ENCODE peak calls at places on chromosomes 6 and 20, in eight cellular contexts. U, H, F, R, K, I, V and O are unnamed samples.

GRCh38 chr6:157025459-157025858 is 248.3 kb downstream of the ARID1B start:
- DNase-seq in U (no peak), H (no peak), F (no peak), R (no peak), K (no peak), I (no peak), V (no peak), O (no peak)

GRCh38 chr6:115759051-115759450 is 301.6 kb downstream of the FRK start:
- DNase-seq in U (no peak), H (no peak), F (no peak), R (no peak), K (no peak), I (no peak), V (no peak), O (no peak)

GRCh38 chr6:122799140-122799539 is 10.1 kb downstream of the SMPDL3A start:
- DNase-seq in U (no peak), H (no peak), F (no peak), R (no peak), K (no peak), I (no peak), V (no peak), O (no peak)

GRCh38 chr6:111482236-111482958 is 621 bp downstream of the REV3L start:
- DNase-seq in U (peak; percentile 29), H (peak; percentile 50), F (peak; percentile 62), R (peak; percentile 47), K (peak; percentile 33), I (peak; percentile 73), V (peak; percentile 61), O (peak; percentile 58)

GRCh38 chr6:31791324-31792089 is 4.0 kb downstream of the VARS1 start:
- DNase-seq in U (peak; percentile 74), H (peak; percentile 68), F (peak; percentile 78), R (peak; percentile 40), K (peak; percentile 37), I (peak; percentile 86), V (peak; percentile 72), O (peak; percentile 82)

GRCh38 chr6:43674921-43675320 is 12.7 kb downstream of the MRPS18A start:
- DNase-seq in U (no peak), H (no peak), F (no peak), R (no peak), K (no peak), I (no peak), V (no peak), O (no peak)

GRCh38 chr6:118813795-118814194 is 80.2 kb upstream of the ASF1A start:
- DNase-seq in U (no peak), H (no peak), F (no peak), R (no peak), K (peak; percentile 59), I (no peak), V (no peak), O (no peak)

GRCh38 chr20:64255361-64256281 is at the start of gene PCMTD2:
- DNase-seq in U (peak; percentile 76), H (peak; percentile 98), F (peak; percentile 88), R (peak; percentile 87), K (peak; percentile 83), I (peak; percentile 100), V (peak; percentile 82), O (peak; percentile 89)

GRCh38 chr6:80185492-80185891 is 79.0 kb downstream of the BCKDHB start:
- DNase-seq in U (no peak), H (no peak), F (no peak), R (no peak), K (no peak), I (no peak), V (no peak), O (no peak)

GRCh38 chr6:121435444-121436069 is at the start of gene GJA1:
- DNase-seq in U (peak; percentile 42), H (no peak), F (peak; percentile 37), R (no peak), K (peak; percentile 92), I (peak; percentile 22), V (peak; percentile 24), O (no peak)

GRCh38 chr6:68639826-68640505 is 4.9 kb downstream of the ADGRB3 start:
- DNase-seq in U (no peak), H (no peak), F (no peak), R (no peak), K (no peak), I (no peak), V (no peak), O (no peak)

GRCh38 chr20:43766395-43766794 is 39.6 kb upstream of the GTSF1L start:
- DNase-seq in U (no peak), H (no peak), F (no peak), R (no peak), K (no peak), I (no peak), V (no peak), O (no peak)

GRCh38 chr6:107293421-107293820 is 165.9 kb downstream of the PDSS2 start:
- DNase-seq in U (no peak), H (no peak), F (no peak), R (no peak), K (no peak), I (no peak), V (no peak), O (no peak)

GRCh38 chr20:8305449-8305978 is 173.4 kb downstream of the PLCB1 start:
- DNase-seq in U (peak; percentile 9), H (peak; percentile 34), F (peak; percentile 47), R (peak; percentile 69), K (peak; percentile 20), I (peak; percentile 25), V (peak; percentile 77), O (peak; percentile 47)

GRCh38 chr6:119333707-119334295 is 15.8 kb downstream of the MAN1A1 start:
- DNase-seq in U (no peak), H (peak; percentile 29), F (no peak), R (no peak), K (no peak), I (peak; percentile 22), V (no peak), O (no peak)

GRCh38 chr6:25296980-25297379 is 17.8 kb downstream of the CARMIL1 start:
- DNase-seq in U (no peak), H (no peak), F (no peak), R (no peak), K (no peak), I (no peak), V (no peak), O (no peak)

GRCh38 chr6:19465760-19466159 is 371.4 kb upstream of the ID4 start:
- DNase-seq in U (no peak), H (no peak), F (no peak), R (no peak), K (peak; percentile 81), I (no peak), V (no peak), O (no peak)

GRCh38 chr6:70163795-70164194 is 139.1 kb downstream of the COL9A1 start:
- DNase-seq in U (no peak), H (no peak), F (no peak), R (no peak), K (no peak), I (no peak), V (no peak), O (no peak)

GRCh38 chr6:13368716-13369115 is 40.4 kb upstream of the TBC1D7 start:
- DNase-seq in U (no peak), H (no peak), F (no peak), R (no peak), K (no peak), I (no peak), V (no peak), O (no peak)

GRCh38 chr6:135423649-135424128 is 73.9 kb downstream of the AHI1 start:
- DNase-seq in U (no peak), H (peak; percentile 44), F (no peak), R (no peak), K (peak; percentile 63), I (peak; percentile 18), V (peak; percentile 39), O (no peak)

GRCh38 chr20:4936392-4936850 is 64.9 kb downstream of the SLC23A2 start:
- DNase-seq in U (no peak), H (no peak), F (no peak), R (no peak), K (no peak), I (no peak), V (no peak), O (no peak)

GRCh38 chr20:48632017-48632824 is 195.6 kb downstream of the PREX1 start:
- DNase-seq in U (no peak), H (no peak), F (no peak), R (no peak), K (no peak), I (no peak), V (no peak), O (no peak)

GRCh38 chr6:164990901-164991300 is 318.5 kb downstream of the C6orf118 start:
- DNase-seq in U (no peak), H (no peak), F (no peak), R (no peak), K (no peak), I (no peak), V (no peak), O (no peak)

GRCh38 chr6:40695114-40695513 is 108.0 kb upstream of the LRFN2 start:
- DNase-seq in U (no peak), H (no peak), F (no peak), R (no peak), K (no peak), I (peak; percentile 33), V (no peak), O (no peak)

GRCh38 chr6:104896914-104897313 is 37.2 kb upstream of the HACE1 start:
- DNase-seq in U (no peak), H (no peak), F (no peak), R (no peak), K (peak; percentile 6), I (no peak), V (no peak), O (no peak)

GRCh38 chr20:18628330-18628941 is 40.6 kb downstream of the DTD1 start:
- DNase-seq in U (no peak), H (no peak), F (peak; percentile 37), R (no peak), K (no peak), I (peak; percentile 42), V (peak; percentile 34), O (peak; percentile 52)
- TF ChIP-seq CTCF in U (peak; percentile 67), H (peak; percentile 34), F (peak; percentile 51), R (no peak), K (peak; percentile 74), I (peak; percentile 64), V (peak; percentile 45), O (peak; percentile 63)

GRCh38 chr20:20712474-20713243 is at the start of gene RALGAPA2:
- DNase-seq in U (peak; percentile 95), H (peak; percentile 96), F (peak; percentile 99), R (peak; percentile 94), K (peak; percentile 98), I (peak; percentile 98), V (peak; percentile 99), O (peak; percentile 98)
- TF ChIP-seq CTCF in U (no peak), H (no peak), F (no peak), R (no peak), K (no peak), I (no peak), V (no peak), O (no peak)

GRCh38 chr6:16776394-16777017 is 15.2 kb upstream of the ATXN1 start:
- DNase-seq in U (no peak), H (no peak), F (no peak), R (no peak), K (no peak), I (no peak), V (no peak), O (no peak)
- TF ChIP-seq CTCF in U (peak; percentile 30), H (no peak), F (no peak), R (no peak), K (no peak), I (peak; percentile 35), V (no peak), O (peak; percentile 42)

DNA sequence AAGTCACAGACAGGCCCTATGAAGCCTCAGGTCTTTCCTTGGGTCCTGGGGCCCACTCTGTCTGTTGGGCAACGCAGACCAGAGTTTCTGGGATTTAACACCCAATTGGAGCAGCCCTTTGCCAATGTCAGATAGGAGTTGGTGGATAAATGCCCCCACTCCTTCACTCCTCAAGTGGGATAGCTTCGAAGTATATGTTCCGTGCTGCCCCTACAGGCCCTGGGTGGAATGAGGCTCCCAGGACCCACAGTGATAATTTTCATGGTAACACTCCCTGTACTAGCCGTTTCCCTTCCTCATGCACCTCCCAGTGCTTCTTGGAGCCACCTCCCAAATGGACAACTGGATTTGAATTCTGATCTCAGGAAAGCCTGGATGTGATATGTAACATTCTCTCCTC is 145.4 kb downstream of the FOXA2 start:
- DNase-seq in U (no peak), H (no peak), F (no peak), R (no peak), K (no peak), I (peak; percentile 9), V (no peak), O (no peak)
- TF ChIP-seq CTCF in U (peak; percentile 41), H (no peak), F (no peak), R (no peak), K (peak; percentile 21), I (peak; percentile 42), V (no peak), O (no peak)